ENCODE peak calls at places on chromosome 4, in seven cellular contexts. One of them, this sample, is unnamed.
A peak's percentile ranks its signal among the peaks of the same experiment; 100 is the strongest.

GRCh38 chr4:128277856-128278255 is 9.8 kb downstream of the PGRMC2 start:
- DNase-seq in psoas muscle: no peak
- DNase-seq in HTR-8/SVneo: no peak
- DNase-seq in GM18507: no peak
- DNase-seq in ovary: no peak
- DNase-seq in activated gamma-delta T cell treated with Interleukin-2 at 50 U/mL for 16 hours: no peak
- DNase-seq in NCI-H748 treated with DMSO at 0.1 percent for 48 hours: no peak
- DNase-seq in this sample: no peak

GRCh38 chr4:170014359-170015008 is 11.7 kb downstream of the MFAP3L start:
- DNase-seq in ovary: peak; percentile 41
- DNase-seq in HTR-8/SVneo: no peak
- DNase-seq in GM18507: no peak
- DNase-seq in psoas muscle: no peak
- DNase-seq in activated gamma-delta T cell treated with Interleukin-2 at 50 U/mL for 16 hours: no peak
- DNase-seq in NCI-H748 treated with DMSO at 0.1 percent for 48 hours: no peak
- DNase-seq in this sample: no peak

GRCh38 chr4:26953361-26953760 is 92.7 kb downstream of the STIM2 start:
- DNase-seq in psoas muscle: no peak
- DNase-seq in activated gamma-delta T cell treated with Interleukin-2 at 50 U/mL for 16 hours: no peak
- DNase-seq in NCI-H748 treated with DMSO at 0.1 percent for 48 hours: no peak
- DNase-seq in GM18507: no peak
- DNase-seq in ovary: no peak
- DNase-seq in HTR-8/SVneo: no peak
- DNase-seq in this sample: no peak

GRCh38 chr4:110508827-110509446 is 33.0 kb downstream of the ENPEP start:
- DNase-seq in ovary: no peak
- DNase-seq in NCI-H748 treated with DMSO at 0.1 percent for 48 hours: peak; percentile 1
- DNase-seq in HTR-8/SVneo: peak; percentile 19
- DNase-seq in psoas muscle: no peak
- DNase-seq in GM18507: no peak
- DNase-seq in activated gamma-delta T cell treated with Interleukin-2 at 50 U/mL for 16 hours: no peak
- DNase-seq in this sample: no peak

GRCh38 chr4:56261027-56261426 is 126.3 kb downstream of the AASDH start:
- DNase-seq in ovary: no peak
- DNase-seq in psoas muscle: no peak
- DNase-seq in HTR-8/SVneo: no peak
- DNase-seq in NCI-H748 treated with DMSO at 0.1 percent for 48 hours: no peak
- DNase-seq in GM18507: no peak
- DNase-seq in activated gamma-delta T cell treated with Interleukin-2 at 50 U/mL for 16 hours: no peak
- DNase-seq in this sample: peak; percentile 40

GRCh38 chr4:12242354-12242753 is 813.7 kb upstream of the HS3ST1 start:
- DNase-seq in HTR-8/SVneo: no peak
- DNase-seq in activated gamma-delta T cell treated with Interleukin-2 at 50 U/mL for 16 hours: no peak
- DNase-seq in psoas muscle: no peak
- DNase-seq in ovary: no peak
- DNase-seq in GM18507: no peak
- DNase-seq in NCI-H748 treated with DMSO at 0.1 percent for 48 hours: no peak
- DNase-seq in this sample: no peak

GRCh38 chr4:169249214-169249973 is 21.4 kb downstream of the SH3RF1 start:
- DNase-seq in GM18507: no peak
- DNase-seq in activated gamma-delta T cell treated with Interleukin-2 at 50 U/mL for 16 hours: no peak
- DNase-seq in NCI-H748 treated with DMSO at 0.1 percent for 48 hours: no peak
- DNase-seq in psoas muscle: no peak
- DNase-seq in ovary: no peak
- DNase-seq in HTR-8/SVneo: no peak
- DNase-seq in this sample: no peak

GRCh38 chr4:142354794-142355416 is 491.2 kb downstream of the INPP4B start:
- DNase-seq in HTR-8/SVneo: no peak
- DNase-seq in NCI-H748 treated with DMSO at 0.1 percent for 48 hours: no peak
- DNase-seq in psoas muscle: no peak
- DNase-seq in activated gamma-delta T cell treated with Interleukin-2 at 50 U/mL for 16 hours: no peak
- DNase-seq in GM18507: no peak
- DNase-seq in ovary: no peak
- DNase-seq in this sample: peak; percentile 5

GRCh38 chr4:117793786-117794369 is 240.4 kb upstream of the NDST3 start:
- DNase-seq in NCI-H748 treated with DMSO at 0.1 percent for 48 hours: no peak
- DNase-seq in psoas muscle: no peak
- DNase-seq in ovary: no peak
- DNase-seq in GM18507: no peak
- DNase-seq in HTR-8/SVneo: no peak
- DNase-seq in activated gamma-delta T cell treated with Interleukin-2 at 50 U/mL for 16 hours: no peak
- DNase-seq in this sample: no peak

This sample was measured in immature natural killer cell.